ENCODE peak calls at places on chromosomes 1 and 21, in four cellular contexts. N is KG1, P is B cell, K is left ventricle myocardium inferior. I is an unnamed sample.

GRCh38 chr1:47436304-47436978 is 1.4 kb upstream of the FOXD2 start:
- DNase-seq in N (peak), P (peak), K (peak), I (no peak)

GRCh38 chr1:151326619-151327222 is 495 bp downstream of the PI4KB start:
- DNase-seq in N (peak), P (peak), K (peak), I (no peak)

GRCh38 chr1:245751671-245752070 is 596.9 kb downstream of the KIF26B start:
- DNase-seq in N (no peak), P (no peak), K (no peak), I (no peak)

GRCh38 chr1:163673756-163674155 is 352.0 kb downstream of the NUF2 start:
- DNase-seq in N (no peak), P (no peak), K (no peak), I (no peak)

GRCh38 chr1:11523746-11524464 is 45.0 kb downstream of the DISP3 start:
- DNase-seq in N (no peak), P (no peak), K (no peak), I (no peak)

GRCh38 chr1:94646151-94646643 is 104.6 kb upstream of the F3 start:
- DNase-seq in N (no peak), P (no peak), K (no peak), I (no peak)

GRCh38 chr1:15286452-15286851 is 39.4 kb downstream of the FHAD1 start:
- DNase-seq in N (no peak), P (no peak), K (no peak), I (no peak)

GRCh38 chr21:35438643-35439404 is 389.7 kb upstream of the RUNX1 start:
- DNase-seq in N (no peak), P (peak), K (no peak), I (no peak)

GRCh38 chr1:233945979-233946378 is 41.5 kb downstream of the SLC35F3 start:
- DNase-seq in N (no peak), P (no peak), K (no peak), I (no peak)

GRCh38 chr1:201023517-201023902 is at the start of gene KIF21B:
- DNase-seq in N (peak), P (peak), K (peak), I (no peak)

GRCh38 chr1:6094246-6094645 is 48.6 kb downstream of the KCNAB2 start:
- DNase-seq in N (no peak), P (no peak), K (no peak), I (no peak)

GRCh38 chr1:101653482-101653946 is 343.2 kb downstream of the OLFM3 start:
- DNase-seq in N (no peak), P (no peak), K (no peak), I (no peak)

GRCh38 chr1:245585252-245585959 is 430.6 kb downstream of the KIF26B start:
- DNase-seq in N (no peak), P (no peak), K (no peak), I (no peak)

I was measured in SK-N-MC.